ENCODE peak calls at places on chromosomes 7 and 10, in four cellular contexts. H is fibroblast of pulmonary artery, G is fibroblast of the aortic adventitia, J is BJ. M is an unnamed sample.

GRCh38 chr7:4883352-4884144 is at the start of gene RADIL:
- DNase-seq in J (peak), H (peak), G (peak), M (peak)

GRCh38 chr7:18693401-18693800 is 197.9 kb downstream of the HDAC9 start:
- DNase-seq in J (peak), G (peak), H (peak), M (peak)

GRCh38 chr10:75038335-75038734 is 73.1 kb upstream of the SAMD8 start:
- DNase-seq in G (peak), H (peak), J (no peak), M (peak)

GRCh38 chr7:38318803-38319416 is 45.5 kb upstream of the TARP start:
- DNase-seq in H (peak), G (peak), J (peak), M (peak)

GRCh38 chr7:27032843-27033242 is 63.0 kb downstream of the HOXA1 start:
- DNase-seq in H (no peak), J (no peak), G (no peak), M (no peak)

GRCh38 chr7:23530355-23530754 is 1.4 kb downstream of the TRA2A start:
- DNase-seq in J (no peak), H (peak), G (peak), M (peak)

GRCh38 chr7:134854816-134855215 is 75.4 kb downstream of the CALD1 start:
- DNase-seq in J (no peak), H (peak), G (no peak), M (no peak)

GRCh38 chr7:37352974-37353948 is 95.4 kb downstream of the ELMO1 start:
- DNase-seq in G (no peak), H (no peak), J (no peak), M (no peak)

GRCh38 chr7:28539289-28539981 is 127.1 kb downstream of the CREB5 start:
- DNase-seq in H (no peak), J (no peak), G (no peak), M (no peak)

GRCh38 chr7:2444476-2444875 is 31.7 kb downstream of the GRIFIN start:
- DNase-seq in G (peak), H (peak), J (peak), M (peak)

GRCh38 chr10:62814901-62815372 is 1.2 kb downstream of the EGR2 start:
- DNase-seq in J (no peak), G (no peak), H (no peak), M (no peak)

GRCh38 chr10:71094712-71095390 is 117.5 kb upstream of the UNC5B start:
- DNase-seq in G (no peak), J (no peak), H (no peak), M (no peak)

GRCh38 chr7:106568680-106569499 is 92.1 kb downstream of the CCDC71L start:
- DNase-seq in J (peak), H (peak), G (peak), M (no peak)

GRCh38 chr10:33325929-33326328 is 8.5 kb downstream of the NRP1 start:
- DNase-seq in J (no peak), G (no peak), H (no peak), M (no peak)

GRCh38 chr10:124341768-124342135 is 77.0 kb downstream of the OAT start:
- DNase-seq in H (no peak), J (no peak), G (no peak), M (no peak)

GRCh38 chr7:158649279-158649678 is 55.3 kb downstream of the NCAPG2 start:
- DNase-seq in H (peak), G (peak), J (peak), M (peak)

GRCh38 chr10:80662429-80663211 is 124.9 kb downstream of the SH2D4B start:
- DNase-seq in H (peak), J (peak), G (peak), M (peak)

GRCh38 chr7:157974678-157975230 is 612.9 kb downstream of the PTPRN2 start:
- DNase-seq in G (no peak), J (no peak), H (no peak), M (no peak)

GRCh38 chr10:100014129-100014762 is 4.5 kb upstream of the DNMBP start:
- DNase-seq in J (no peak), G (no peak), H (no peak), M (no peak)

GRCh38 chr7:927031-927671 is 27.3 kb downstream of the ADAP1 start:
- DNase-seq in G (no peak), H (no peak), J (no peak), M (no peak)

GRCh38 chr10:24153537-24153936 is 55.4 kb upstream of the KIAA1217 start:
- DNase-seq in H (no peak), G (no peak), J (no peak), M (no peak)

GRCh38 chr10:102796407-102797176 is 40.6 kb downstream of the CYP17A1 start:
- DNase-seq in J (no peak), H (peak), G (peak), M (no peak)

GRCh38 chr10:116779076-116779687 is 36.8 kb upstream of the HSPA12A start:
- DNase-seq in J (no peak), H (no peak), G (no peak), M (no peak)

GRCh38 chr7:90595801-90596683 is at the start of gene CDK14:
- DNase-seq in G (peak), H (peak), J (no peak), M (peak)

GRCh38 chr10:69757553-69758309 is 44.0 kb upstream of the COL13A1 start:
- DNase-seq in H (peak), J (no peak), G (peak), M (no peak)

GRCh38 chr7:24956021-24956420 is 24.0 kb downstream of the OSBPL3 start:
- DNase-seq in H (no peak), G (no peak), J (no peak), M (no peak)

GRCh38 chr7:42700376-42701327 is 211.2 kb downstream of the C7orf25 start:
- DNase-seq in H (peak), J (no peak), G (peak), M (no peak)
- TF ChIP-seq CTCF in H (peak), J (peak), G (peak), M (no peak)

DNA sequence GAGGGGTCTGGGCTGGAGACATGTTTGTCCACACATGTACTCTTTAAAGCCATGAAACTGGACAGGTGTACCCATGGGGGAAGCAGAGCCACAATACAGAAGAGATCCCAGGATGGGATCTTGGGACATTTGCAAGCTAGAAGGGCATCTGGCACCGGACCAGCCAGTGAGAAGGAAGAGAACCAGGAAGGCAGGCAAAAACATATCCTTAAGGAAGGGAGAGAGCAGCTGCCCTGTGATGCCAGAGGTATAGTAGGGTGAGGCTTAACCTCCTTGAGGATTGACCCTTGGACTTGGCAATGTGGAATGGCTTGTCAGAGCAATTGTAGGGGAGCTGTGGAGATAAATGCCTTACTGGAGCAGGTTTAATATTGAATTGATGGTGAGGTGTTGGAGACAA is 17.9 kb upstream of the SUV39H2 start:
- DNase-seq in J (no peak), H (no peak), G (no peak), M (no peak)
- H3K4me3 ChIP-seq in J (no peak), H (no peak), G (no peak), M (no peak)

DNA sequence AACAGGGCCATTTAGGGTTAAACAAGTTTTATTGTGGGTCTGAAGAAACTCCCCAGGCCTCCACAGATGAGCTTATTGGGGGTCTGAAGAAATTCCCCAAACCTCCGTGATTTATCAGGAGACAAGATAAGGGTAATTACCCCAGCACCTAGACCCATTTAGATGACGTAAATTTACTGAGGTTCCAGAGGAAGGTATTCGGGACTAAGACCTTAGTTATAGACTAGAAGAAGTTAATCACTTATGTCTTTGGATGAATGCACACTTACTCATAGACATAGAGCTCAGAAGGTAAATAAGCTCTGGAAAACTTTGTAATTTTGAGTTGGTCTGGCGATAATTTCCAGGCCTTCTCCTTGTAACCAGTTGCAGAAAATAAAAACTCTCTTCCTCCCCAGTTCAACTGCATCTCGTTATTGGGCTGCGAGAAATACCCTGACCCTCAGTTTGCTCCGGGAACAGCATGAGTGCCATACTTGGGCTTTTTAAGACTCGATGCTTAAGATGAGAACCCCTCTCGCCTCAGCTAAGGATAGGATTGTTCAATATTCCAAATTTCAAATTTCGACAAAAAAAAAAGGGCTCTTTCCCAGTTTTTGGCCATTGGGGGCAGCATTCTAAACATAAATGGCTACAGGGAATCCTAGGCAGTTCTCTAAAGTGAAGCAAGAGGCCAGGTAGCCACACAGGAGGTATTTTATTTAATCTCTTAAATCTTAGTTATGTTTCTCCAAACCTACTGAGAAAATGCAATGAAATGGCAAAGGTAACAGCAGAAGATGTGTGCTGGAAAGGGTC is 74.7 kb upstream of the PFKP start:
- DNase-seq in H (no peak), G (no peak), J (no peak), M (no peak)
- TF ChIP-seq CTCF in H (peak), G (peak), J (peak), M (peak)

DNA sequence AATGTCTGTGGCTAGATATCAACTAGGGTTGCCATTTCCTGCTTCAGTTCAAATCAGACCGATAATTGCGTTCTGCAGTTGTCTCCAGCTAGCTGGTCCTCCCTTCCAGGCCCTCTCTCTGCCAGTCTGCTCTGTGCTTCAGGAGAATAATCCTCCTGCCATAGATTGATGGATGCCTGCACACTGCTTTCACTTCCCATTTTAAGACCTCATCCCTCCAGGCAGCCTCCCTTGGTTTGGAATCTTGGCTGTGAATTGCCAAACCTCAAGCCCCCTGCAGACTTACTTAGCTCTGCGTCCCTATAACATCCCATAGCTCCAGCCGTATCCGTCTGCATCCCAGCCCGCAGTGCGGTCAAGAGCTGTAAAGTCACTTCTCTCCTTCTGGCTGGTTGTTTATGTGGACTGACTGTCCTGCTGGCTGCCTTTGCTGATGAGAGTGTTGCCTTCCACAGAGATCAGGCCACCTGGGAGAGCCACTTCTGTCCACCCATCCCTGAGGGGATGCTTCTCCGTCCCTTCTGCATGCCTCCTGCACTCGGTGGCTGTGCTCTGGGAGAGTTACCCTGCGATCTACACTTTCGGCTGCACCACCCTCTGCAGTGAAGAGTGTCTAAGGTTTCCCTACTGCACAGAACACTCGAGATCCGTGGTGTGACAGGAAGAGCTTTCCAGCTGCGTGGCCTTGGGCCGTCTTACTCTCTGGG is 22.4 kb upstream of the KLF6 start:
- DNase-seq in G (no peak), J (no peak), H (no peak), M (peak)
- H3K4me3 ChIP-seq in G (no peak), J (no peak), H (no peak), M (peak)

DNA sequence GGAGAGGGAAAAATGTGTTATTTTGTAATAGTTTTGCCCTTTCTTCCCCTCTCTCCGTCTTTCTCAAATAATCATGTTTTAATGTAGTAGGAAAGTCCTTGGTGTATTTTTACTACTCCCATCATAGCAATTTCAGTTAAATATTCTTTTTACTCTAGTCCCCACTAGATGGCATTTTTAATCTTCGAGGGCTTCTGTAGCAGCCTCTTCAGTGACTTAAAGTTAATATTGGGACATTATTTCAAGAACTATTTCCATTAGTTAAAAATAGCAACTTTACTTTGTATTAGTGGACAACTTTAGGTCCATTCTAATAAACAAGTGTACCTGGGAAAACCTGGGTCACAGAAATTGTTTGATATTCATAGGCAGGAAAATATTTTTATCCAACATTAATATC is 23.0 kb downstream of the EDRF1 start:
- DNase-seq in J (no peak), H (peak), G (peak), M (no peak)
- TF ChIP-seq CTCF in J (peak), H (peak), G (peak), M (peak)

DNA sequence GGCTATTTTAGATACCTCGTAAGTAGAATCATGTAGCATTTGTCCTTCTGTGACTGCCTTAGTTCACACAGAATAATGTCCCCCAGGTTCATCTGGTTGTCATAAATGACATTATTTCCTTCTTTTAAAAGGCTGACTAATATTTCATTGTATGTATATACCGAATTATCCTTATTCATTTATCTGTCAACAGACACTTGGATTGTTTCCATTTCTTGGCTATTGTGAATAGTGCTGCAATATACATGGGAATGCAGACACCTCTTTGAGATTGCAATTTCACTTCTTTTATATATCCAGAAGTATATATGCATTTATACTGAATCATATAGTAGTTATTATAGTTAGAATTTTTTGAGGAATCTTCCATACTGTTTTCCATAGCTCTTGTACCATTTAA is 24.1 kb upstream of the HYAL4 start:
- DNase-seq in J (no peak), H (no peak), G (no peak), M (no peak)
- H3K4me3 ChIP-seq in J (no peak), H (no peak), G (no peak), M (no peak)

DNA sequence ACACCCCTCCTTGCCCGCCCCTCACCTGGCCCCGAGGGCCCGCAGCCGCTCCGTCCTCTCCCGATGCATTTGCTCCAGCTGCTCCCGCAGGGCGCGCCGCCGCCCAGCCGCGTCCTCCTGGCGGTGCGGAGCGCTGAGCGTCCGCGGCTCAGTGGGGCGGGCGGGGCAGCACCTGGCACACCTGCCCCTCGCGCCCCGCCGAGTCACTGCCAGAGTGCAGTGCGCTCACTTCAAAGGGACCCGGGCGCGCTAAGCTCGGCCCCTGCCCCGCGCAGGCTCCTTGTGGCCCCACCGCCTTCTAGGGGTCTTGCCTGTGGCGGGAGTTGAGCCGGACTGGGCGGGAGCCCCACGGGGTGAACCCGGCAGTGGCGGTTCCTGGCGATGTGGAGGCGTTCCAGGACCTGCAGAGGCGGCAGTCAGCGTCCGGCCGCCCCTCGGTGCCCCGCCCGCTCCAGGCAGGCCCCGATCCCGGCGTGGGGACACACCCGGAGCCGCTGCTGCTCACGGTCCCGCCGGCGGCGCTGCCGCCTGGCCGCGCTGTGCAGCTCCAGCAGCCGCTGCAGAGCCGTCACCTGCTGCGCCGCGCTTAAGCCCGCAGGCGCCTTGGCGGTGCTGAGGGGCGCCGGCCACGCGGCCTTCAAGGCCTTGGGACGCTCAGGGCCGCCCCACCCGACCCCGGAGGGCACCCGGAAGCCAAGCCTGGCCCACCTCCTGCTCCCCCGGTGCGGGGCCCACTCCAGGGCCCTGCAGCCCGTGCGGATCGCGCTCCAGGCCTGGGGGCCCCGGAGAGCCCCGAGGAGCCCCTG is 6.7 kb downstream of the ATP6V1F start:
- DNase-seq in J (no peak), H (peak), G (no peak), M (no peak)
- TF ChIP-seq CTCF in J (no peak), H (no peak), G (no peak), M (no peak)

GRCh38 chr7:131557521-131558385 is 1.3 kb upstream of the PODXL start:
- DNase-seq in J (no peak), G (peak), H (no peak), M (no peak)
- H3K4me3 ChIP-seq in J (peak), G (peak), H (peak), M (peak)

DNA sequence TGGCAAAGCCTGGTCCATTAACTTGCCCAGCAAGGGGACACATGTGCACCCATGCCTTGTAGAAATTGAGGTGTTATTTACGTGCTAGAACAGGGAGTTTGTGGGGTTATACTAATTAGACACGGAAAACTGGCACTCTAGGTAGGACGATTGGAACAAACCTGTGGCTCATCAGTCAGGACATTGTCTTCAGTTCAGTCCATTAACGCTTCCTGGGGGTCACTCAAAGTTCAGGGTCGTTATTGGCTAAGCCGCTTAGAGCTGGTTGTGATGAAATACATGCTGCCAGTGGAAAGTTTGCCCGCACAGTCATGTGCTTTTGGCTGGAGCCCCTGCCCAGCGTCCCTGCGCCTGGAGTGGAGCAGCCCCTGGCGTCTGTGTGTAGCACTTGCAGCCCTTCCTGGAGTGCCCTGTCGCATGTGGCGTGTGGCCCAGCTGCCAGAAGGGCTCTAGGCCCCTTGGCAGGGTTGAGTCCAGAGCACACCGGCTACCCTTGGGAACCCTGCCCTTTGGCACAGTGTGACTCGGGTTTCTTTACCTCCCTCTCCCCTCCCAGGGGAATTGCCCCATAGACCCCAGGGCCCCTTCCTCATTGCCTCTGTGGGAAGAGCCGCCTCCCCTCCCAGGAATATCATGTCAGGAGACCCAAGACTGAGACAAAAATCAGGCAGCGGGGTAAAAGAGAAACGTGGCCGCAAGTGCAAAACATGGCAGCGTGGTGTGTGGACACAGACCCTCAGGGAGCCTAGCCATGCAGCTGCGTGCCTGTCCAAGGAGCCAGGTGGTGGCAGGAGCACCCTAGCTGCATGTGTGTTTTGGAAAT is 9.8 kb downstream of the ZNF775 start:
- DNase-seq in H (peak), J (no peak), G (peak), M (peak)
- TF ChIP-seq CTCF in H (peak), J (peak), G (peak), M (peak)

M was measured in astrocyte of the cerebellum.